ENCODE peak calls at places on chromosomes 7 and 10, in eight cellular contexts. One of them, this sample, is unnamed. For H3K4me1, the result is how much of the 10 kb centered on the place peaks cover.

GRCh38 chr10:1212571-1213141 is 156.5 kb downstream of the WDR37 start:
- DNase-seq in right lobe of liver: no peak
- DNase-seq in HCT116: no peak
- DNase-seq in esophagus squamous epithelium: no peak
- DNase-seq in A549: no peak
- DNase-seq in sigmoid colon: no peak
- DNase-seq in HepG2: no peak
- DNase-seq in body of pancreas: no peak
- DNase-seq in this sample: no peak

GRCh38 chr7:13987395-13987794 is 2.1 kb downstream of the ETV1 start:
- DNase-seq in sigmoid colon: no peak
- DNase-seq in right lobe of liver: no peak
- DNase-seq in esophagus squamous epithelium: no peak
- DNase-seq in body of pancreas: no peak
- DNase-seq in HepG2: no peak
- DNase-seq in A549: no peak
- DNase-seq in HCT116: no peak
- DNase-seq in this sample: no peak

GRCh38 chr10:12387561-12388210 is 38.3 kb downstream of the CAMK1D start:
- DNase-seq in body of pancreas: no peak
- DNase-seq in A549: no peak
- DNase-seq in HepG2: no peak
- DNase-seq in sigmoid colon: no peak
- DNase-seq in right lobe of liver: no peak
- DNase-seq in esophagus squamous epithelium: no peak
- DNase-seq in HCT116: no peak
- DNase-seq in this sample: no peak

GRCh38 chr7:137146552-137146961 is 197.0 kb downstream of the PTN start:
- DNase-seq in HepG2: no peak
- DNase-seq in body of pancreas: no peak
- DNase-seq in esophagus squamous epithelium: no peak
- DNase-seq in sigmoid colon: no peak
- DNase-seq in HCT116: no peak
- DNase-seq in right lobe of liver: no peak
- DNase-seq in A549: no peak
- DNase-seq in this sample: no peak

GRCh38 chr10:52870562-52870961 is 98.0 kb upstream of the MBL2 start:
- DNase-seq in body of pancreas: no peak
- DNase-seq in esophagus squamous epithelium: no peak
- DNase-seq in A549: no peak
- DNase-seq in sigmoid colon: no peak
- DNase-seq in right lobe of liver: no peak
- DNase-seq in HepG2: no peak
- DNase-seq in HCT116: no peak
- DNase-seq in this sample: no peak

GRCh38 chr10:68081916-68082315 is 6.8 kb upstream of the HERC4 start:
- DNase-seq in HepG2: no peak
- DNase-seq in esophagus squamous epithelium: no peak
- DNase-seq in sigmoid colon: no peak
- DNase-seq in right lobe of liver: no peak
- DNase-seq in body of pancreas: no peak
- DNase-seq in HCT116: no peak
- DNase-seq in A549: no peak
- DNase-seq in this sample: no peak

GRCh38 chr7:156092307-156092706 is 280.0 kb upstream of the SHH start:
- DNase-seq in esophagus squamous epithelium: no peak
- DNase-seq in A549: no peak
- DNase-seq in body of pancreas: no peak
- DNase-seq in sigmoid colon: no peak
- DNase-seq in HepG2: no peak
- DNase-seq in right lobe of liver: no peak
- DNase-seq in HCT116: no peak
- DNase-seq in this sample: no peak

GRCh38 chr10:63819753-63820347 is 298.6 kb downstream of the REEP3 start:
- DNase-seq in HCT116: peak
- DNase-seq in HepG2: peak
- DNase-seq in right lobe of liver: peak
- DNase-seq in body of pancreas: peak
- DNase-seq in sigmoid colon: peak
- DNase-seq in esophagus squamous epithelium: no peak
- DNase-seq in A549: peak
- DNase-seq in this sample: peak

GRCh38 chr10:103197177-103197576 is 4.1 kb upstream of the NT5C2 start:
- DNase-seq in HepG2: peak
- DNase-seq in HCT116: peak
- DNase-seq in A549: peak
- DNase-seq in right lobe of liver: peak
- DNase-seq in esophagus squamous epithelium: no peak
- DNase-seq in body of pancreas: peak
- DNase-seq in sigmoid colon: peak
- DNase-seq in this sample: peak

GRCh38 chr10:49083256-49083655 is 32.1 kb downstream of the VSTM4 start:
- DNase-seq in right lobe of liver: no peak
- DNase-seq in HCT116: no peak
- DNase-seq in esophagus squamous epithelium: no peak
- DNase-seq in HepG2: no peak
- DNase-seq in body of pancreas: peak
- DNase-seq in A549: no peak
- DNase-seq in sigmoid colon: no peak
- DNase-seq in this sample: no peak

GRCh38 chr7:123460616-123461015 is 73.8 kb downstream of the IQUB start:
- DNase-seq in sigmoid colon: no peak
- DNase-seq in A549: peak
- DNase-seq in body of pancreas: no peak
- DNase-seq in HCT116: no peak
- DNase-seq in right lobe of liver: no peak
- DNase-seq in esophagus squamous epithelium: no peak
- DNase-seq in HepG2: no peak
- DNase-seq in this sample: no peak

GRCh38 chr10:91420868-91421267 is 10.7 kb downstream of the HECTD2 start:
- DNase-seq in HCT116: no peak
- DNase-seq in A549: no peak
- DNase-seq in body of pancreas: no peak
- DNase-seq in HepG2: no peak
- DNase-seq in right lobe of liver: no peak
- DNase-seq in sigmoid colon: no peak
- DNase-seq in esophagus squamous epithelium: no peak
- DNase-seq in this sample: no peak

GRCh38 chr7:92609921-92610518 is 19.8 kb upstream of the FAM133B start:
- DNase-seq in esophagus squamous epithelium: no peak
- DNase-seq in body of pancreas: no peak
- DNase-seq in right lobe of liver: no peak
- DNase-seq in HCT116: no peak
- DNase-seq in HepG2: no peak
- DNase-seq in A549: peak
- DNase-seq in sigmoid colon: no peak
- DNase-seq in this sample: no peak
- H3K4me3 ChIP-seq in esophagus squamous epithelium: no peak
- H3K4me3 ChIP-seq in body of pancreas: no peak
- H3K4me3 ChIP-seq in right lobe of liver: no peak
- H3K4me3 ChIP-seq in HCT116: no peak
- H3K4me3 ChIP-seq in HepG2: no peak
- H3K4me3 ChIP-seq in A549: no peak
- H3K4me3 ChIP-seq in sigmoid colon: no peak
- H3K4me3 ChIP-seq in this sample: no peak

GRCh38 chr10:80460399-80461207 is 6.5 kb downstream of the TSPAN14 start:
- DNase-seq in A549: no peak
- DNase-seq in esophagus squamous epithelium: no peak
- DNase-seq in HepG2: peak
- DNase-seq in right lobe of liver: no peak
- DNase-seq in body of pancreas: peak
- DNase-seq in sigmoid colon: peak
- DNase-seq in HCT116: peak
- DNase-seq in this sample: peak

GRCh38 chr10:80462277-80462985 is 8.3 kb downstream of the TSPAN14 start:
- DNase-seq in esophagus squamous epithelium: no peak
- DNase-seq in A549: no peak
- DNase-seq in sigmoid colon: peak
- DNase-seq in body of pancreas: no peak
- DNase-seq in HCT116: no peak
- DNase-seq in right lobe of liver: no peak
- DNase-seq in HepG2: no peak
- DNase-seq in this sample: no peak

GRCh38 chr10:80462986-80463741 is 9.1 kb downstream of the TSPAN14 start:
- DNase-seq in HepG2: no peak
- DNase-seq in body of pancreas: no peak
- DNase-seq in A549: no peak
- DNase-seq in right lobe of liver: no peak
- DNase-seq in esophagus squamous epithelium: no peak
- DNase-seq in sigmoid colon: peak
- DNase-seq in HCT116: no peak
- DNase-seq in this sample: no peak

GRCh38 chr10:80459047-80459865 is 5.1 kb downstream of the TSPAN14 start:
- DNase-seq in body of pancreas: peak
- DNase-seq in HCT116: no peak
- DNase-seq in right lobe of liver: peak
- DNase-seq in A549: no peak
- DNase-seq in esophagus squamous epithelium: no peak
- DNase-seq in HepG2: no peak
- DNase-seq in sigmoid colon: peak
- DNase-seq in this sample: peak

DNA sequence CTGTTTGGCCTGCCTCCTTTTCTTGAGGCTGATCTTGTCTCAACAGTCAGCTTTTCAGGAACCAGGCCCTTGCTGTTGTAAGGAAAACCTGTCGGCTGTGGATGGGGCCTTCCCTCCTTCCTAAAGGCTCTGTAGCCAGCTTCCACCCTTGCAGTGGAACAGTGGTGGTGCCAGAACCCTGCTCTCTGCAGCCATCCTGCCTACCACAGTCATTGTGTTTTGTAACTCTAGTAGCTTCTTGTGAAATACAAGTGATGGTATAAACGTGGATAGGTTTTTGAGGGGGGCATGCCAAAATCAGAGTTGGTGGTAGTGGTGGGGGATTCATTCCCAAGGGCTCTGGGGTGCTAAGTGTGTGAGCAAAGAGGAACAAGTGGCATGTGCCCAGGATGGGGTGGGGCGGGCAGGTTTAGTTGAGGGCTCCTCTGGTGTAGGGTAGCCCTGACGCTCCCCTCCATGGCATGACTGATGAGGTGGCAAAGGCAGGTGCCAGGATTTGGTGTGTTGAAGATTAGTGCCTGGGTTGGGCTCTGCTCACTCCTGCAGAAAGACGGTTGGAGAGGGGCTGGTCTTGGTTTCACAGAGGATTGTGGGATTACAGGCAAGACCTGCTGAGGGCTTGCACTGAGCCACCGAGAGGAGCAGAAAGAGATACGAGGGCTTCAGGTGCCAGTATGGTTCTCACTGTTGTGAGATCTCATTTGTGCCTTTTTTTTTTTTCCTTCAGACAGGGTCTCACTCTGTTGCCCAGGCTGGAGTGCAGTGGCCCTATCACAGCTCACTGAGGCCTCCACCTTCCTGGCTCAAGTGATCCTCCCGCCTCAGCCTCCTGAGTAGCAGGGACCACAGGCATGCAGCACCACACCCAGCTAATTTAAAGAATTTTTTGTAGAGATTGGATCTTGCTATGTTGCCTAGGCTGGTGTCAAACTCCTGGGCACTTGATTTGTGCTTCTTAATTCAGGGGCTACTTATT is 7.4 kb downstream of the TSPAN14 start:
- DNase-seq in esophagus squamous epithelium: no peak
- DNase-seq in right lobe of liver: no peak
- DNase-seq in A549: no peak
- DNase-seq in body of pancreas: no peak
- DNase-seq in sigmoid colon: peak
- DNase-seq in HCT116: no peak
- DNase-seq in HepG2: no peak
- DNase-seq in this sample: no peak
- H3K4me1 ChIP-seq in esophagus squamous epithelium: half or more
- H3K4me1 ChIP-seq in right lobe of liver: half or more
- H3K4me1 ChIP-seq in A549: half or more
- H3K4me1 ChIP-seq in body of pancreas: half or more
- H3K4me1 ChIP-seq in sigmoid colon: under half
- H3K4me1 ChIP-seq in HCT116: half or more
- H3K4me1 ChIP-seq in HepG2: half or more
- H3K4me1 ChIP-seq in this sample: half or more

GRCh38 chr10:124916585-124917167 is 25.2 kb upstream of the ZRANB1 start:
- DNase-seq in esophagus squamous epithelium: peak
- DNase-seq in HCT116: peak
- DNase-seq in right lobe of liver: peak
- DNase-seq in A549: peak
- DNase-seq in body of pancreas: peak
- DNase-seq in HepG2: peak
- DNase-seq in sigmoid colon: peak
- DNase-seq in this sample: peak
- TF ChIP-seq POLR2A in esophagus squamous epithelium: no peak
- TF ChIP-seq POLR2A in HCT116: peak
- TF ChIP-seq POLR2A in right lobe of liver: peak
- TF ChIP-seq POLR2A in A549: peak
- TF ChIP-seq POLR2A in body of pancreas: peak
- TF ChIP-seq POLR2A in HepG2: peak
- TF ChIP-seq POLR2A in sigmoid colon: peak
- TF ChIP-seq POLR2A in this sample: peak

GRCh38 chr7:15478401-15478800 is 83.4 kb downstream of the AGMO start:
- DNase-seq in HepG2: no peak
- DNase-seq in esophagus squamous epithelium: no peak
- DNase-seq in right lobe of liver: no peak
- DNase-seq in body of pancreas: no peak
- DNase-seq in sigmoid colon: no peak
- DNase-seq in HCT116: no peak
- DNase-seq in A549: no peak
- DNase-seq in this sample: no peak

GRCh38 chr7:15481127-15481526 is 80.7 kb downstream of the AGMO start:
- DNase-seq in HepG2: no peak
- DNase-seq in HCT116: no peak
- DNase-seq in right lobe of liver: no peak
- DNase-seq in esophagus squamous epithelium: no peak
- DNase-seq in body of pancreas: no peak
- DNase-seq in sigmoid colon: no peak
- DNase-seq in A549: no peak
- DNase-seq in this sample: no peak

GRCh38 chr7:15471387-15471786 is 90.4 kb downstream of the AGMO start:
- DNase-seq in right lobe of liver: no peak
- DNase-seq in A549: no peak
- DNase-seq in HCT116: no peak
- DNase-seq in body of pancreas: no peak
- DNase-seq in sigmoid colon: no peak
- DNase-seq in HepG2: no peak
- DNase-seq in esophagus squamous epithelium: no peak
- DNase-seq in this sample: no peak

DNA sequence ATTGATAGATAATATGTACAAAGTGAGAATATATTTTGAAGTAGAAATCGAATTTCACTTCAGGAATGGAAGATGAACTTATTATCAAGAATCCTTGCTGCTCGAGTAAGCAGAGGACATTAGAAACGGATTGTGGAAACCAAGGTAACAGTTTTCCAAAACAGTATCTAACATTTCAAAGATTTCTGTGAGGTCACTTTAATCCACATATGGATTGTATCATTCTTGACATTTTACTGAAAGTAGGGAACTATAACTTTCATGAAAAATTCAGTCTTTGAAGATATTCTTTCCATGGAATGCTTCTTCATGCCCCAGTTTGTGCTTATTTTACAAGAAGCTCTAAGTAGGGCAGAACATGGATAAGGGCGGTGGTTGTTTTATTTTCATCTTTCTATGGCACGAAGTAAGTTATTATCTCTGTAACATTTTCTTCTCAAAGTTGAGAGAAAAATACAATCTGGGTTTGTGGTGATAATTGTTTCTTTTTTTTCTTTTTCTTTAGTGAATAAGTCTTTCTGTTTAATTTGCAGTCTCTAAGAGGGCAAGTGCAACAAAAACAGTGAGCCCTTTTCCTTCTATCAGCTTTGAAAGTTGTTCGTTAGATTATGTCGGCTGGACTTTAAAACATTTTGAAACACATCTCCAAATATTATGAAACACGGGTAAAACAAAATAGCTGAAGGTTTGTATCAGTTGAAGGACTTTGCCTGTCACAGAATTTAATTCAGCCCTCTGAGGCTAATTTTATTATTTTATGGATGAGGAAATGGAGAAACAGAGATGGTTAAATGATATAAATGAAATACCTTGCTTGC is 85.5 kb downstream of the AGMO start:
- DNase-seq in esophagus squamous epithelium: no peak
- DNase-seq in HCT116: no peak
- DNase-seq in sigmoid colon: no peak
- DNase-seq in right lobe of liver: no peak
- DNase-seq in A549: no peak
- DNase-seq in body of pancreas: no peak
- DNase-seq in HepG2: no peak
- DNase-seq in this sample: no peak
- H3K4me3 ChIP-seq in esophagus squamous epithelium: no peak
- H3K4me3 ChIP-seq in HCT116: no peak
- H3K4me3 ChIP-seq in sigmoid colon: no peak
- H3K4me3 ChIP-seq in right lobe of liver: no peak
- H3K4me3 ChIP-seq in A549: no peak
- H3K4me3 ChIP-seq in body of pancreas: no peak
- H3K4me3 ChIP-seq in HepG2: no peak
- H3K4me3 ChIP-seq in this sample: no peak

This sample was measured in gastrocnemius medialis.